ENCODE peak calls at places on chromosomes 11 and 22, in seven cellular contexts. N is fibroblast of lung; O is transverse colon; U is heart right ventricle; H is lung; R is lower lobe of right lung; B is CD8-positive, alpha-beta T cell. E is an unnamed sample. For H3K36me3, the result is how much of the 10 kb centered on the place peaks cover.

GRCh38 chr22:38649841-38650522 is 6.2 kb downstream of the FAM227A start:
- DNase-seq in N (no peak), O (no peak), U (no peak), H (no peak), R (no peak), B (no peak), E (no peak)

GRCh38 chr11:41031571-41032060 is 427.8 kb downstream of the LRRC4C start:
- DNase-seq in N (no peak), O (no peak), U (no peak), H (no peak), R (no peak), B (no peak), E (no peak)

GRCh38 chr11:115670538-115671200 is 166.5 kb upstream of the CADM1 start:
- DNase-seq in N (no peak), O (no peak), U (no peak), H (no peak), R (no peak), B (no peak), E (no peak)

GRCh38 chr11:62399868-62400245 is 19.0 kb upstream of the SCGB1A1 start:
- DNase-seq in N (no peak), O (no peak), U (no peak), H (no peak), R (no peak), B (no peak), E (no peak)

GRCh38 chr11:46277313-46277622 is 194 bp upstream of the CREB3L1 start:
- DNase-seq in N (peak), O (no peak), U (no peak), H (no peak), R (no peak), B (no peak), E (no peak)

GRCh38 chr11:71144736-71145135 is 107.6 kb downstream of the SHANK2 start:
- DNase-seq in N (no peak), O (no peak), U (no peak), H (no peak), R (no peak), B (no peak), E (no peak)

GRCh38 chr22:38937541-38937940 is 19.9 kb upstream of the APOBEC3A start:
- DNase-seq in N (no peak), O (no peak), U (no peak), H (no peak), R (no peak), B (no peak), E (no peak)

GRCh38 chr11:74024630-74025029 is 15.7 kb upstream of the UCP3 start:
- DNase-seq in N (peak), O (peak), U (peak), H (peak), R (peak), B (no peak), E (no peak)

GRCh38 chr11:41289408-41289807 is 170.0 kb downstream of the LRRC4C start:
- DNase-seq in N (no peak), O (peak), U (no peak), H (no peak), R (no peak), B (no peak), E (no peak)

GRCh38 chr22:50628543-50629134 is 687 bp upstream of the ARSA start:
- DNase-seq in N (no peak), O (no peak), U (no peak), H (no peak), R (no peak), B (peak), E (no peak)

GRCh38 chr11:122834065-122834464 is 4.2 kb upstream of the CRTAM start:
- DNase-seq in N (no peak), O (no peak), U (no peak), H (no peak), R (no peak), B (no peak), E (no peak)

GRCh38 chr22:30294066-30294465 is 4.8 kb upstream of the CASTOR1 start:
- DNase-seq in N (no peak), O (no peak), U (no peak), H (no peak), R (no peak), B (no peak), E (no peak)

GRCh38 chr22:36768616-36769015 is 7.3 kb downstream of the IFT27 start:
- DNase-seq in N (no peak), O (no peak), U (no peak), H (no peak), R (no peak), B (no peak), E (no peak)

GRCh38 chr11:110077866-110078325 is 15.3 kb upstream of the ZC3H12C start:
- DNase-seq in N (peak), O (no peak), U (no peak), H (no peak), R (no peak), B (no peak), E (no peak)

GRCh38 chr11:112806876-112807275 is 154.3 kb upstream of the NCAM1 start:
- DNase-seq in N (no peak), O (no peak), U (no peak), H (no peak), R (no peak), B (no peak), E (no peak)

GRCh38 chr11:69280451-69280850 is 13.5 kb upstream of the MYEOV start:
- DNase-seq in N (peak), O (no peak), U (no peak), H (no peak), R (no peak), B (no peak), E (no peak)

GRCh38 chr11:66768818-66769217 is 39.8 kb upstream of the SPTBN2 start:
- DNase-seq in N (no peak), O (no peak), U (no peak), H (no peak), R (no peak), B (no peak), E (no peak)

GRCh38 chr11:73429121-73429740 is 53.0 kb downstream of the RELT start:
- DNase-seq in N (peak), O (no peak), U (no peak), H (no peak), R (no peak), B (no peak), E (no peak)

DNA sequence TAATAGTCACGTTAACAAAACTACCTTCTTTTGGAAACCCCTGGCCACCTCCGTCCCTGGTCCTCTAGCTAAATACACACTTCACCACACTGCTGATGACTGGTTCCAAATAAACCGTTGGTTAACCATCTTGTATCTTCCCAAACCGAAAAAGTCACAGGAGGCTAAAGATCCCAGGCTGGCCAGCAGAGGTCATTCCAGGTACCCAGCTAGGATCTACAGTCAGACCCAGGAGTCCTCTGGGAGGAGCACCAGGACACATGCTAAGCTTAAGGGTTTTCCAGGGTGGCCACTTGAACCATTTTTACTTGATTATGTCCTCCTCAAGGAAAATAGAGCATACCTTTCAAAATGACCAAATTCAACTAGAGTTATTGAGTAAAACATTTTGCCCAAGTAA is 103.2 kb downstream of the ETS1 start:
- DNase-seq in N (no peak), O (no peak), U (no peak), H (no peak), R (no peak), B (no peak), E (no peak)
- TF ChIP-seq CTCF in N (no peak), O (no peak), U (no peak), H (no peak), R (no peak), B (no peak), E (no peak)

GRCh38 chr11:94793822-94794221 is 25.7 kb downstream of the AMOTL1 start:
- DNase-seq in N (peak), O (no peak), U (no peak), H (no peak), R (no peak), B (no peak), E (no peak)

GRCh38 chr11:94795799-94796580 is 27.8 kb downstream of the AMOTL1 start:
- DNase-seq in N (no peak), O (no peak), U (no peak), H (no peak), R (no peak), B (no peak), E (no peak)

GRCh38 chr11:94792453-94792852 is 24.3 kb downstream of the AMOTL1 start:
- DNase-seq in N (no peak), O (no peak), U (no peak), H (no peak), R (no peak), B (no peak), E (no peak)

GRCh38 chr11:94793002-94793401 is 24.8 kb downstream of the AMOTL1 start:
- DNase-seq in N (peak), O (no peak), U (no peak), H (no peak), R (no peak), B (no peak), E (no peak)

GRCh38 chr11:94794287-94795168 is 26.4 kb downstream of the AMOTL1 start:
- DNase-seq in N (peak), O (no peak), U (peak), H (peak), R (peak), B (no peak), E (peak)
- H3K4me3 ChIP-seq in N (peak), O (no peak), U (no peak), H (no peak), R (no peak), B (no peak), E (peak)

GRCh38 chr22:42799061-42799460 is 58.0 kb downstream of the ARFGAP3 start:
- DNase-seq in N (no peak), O (no peak), U (no peak), H (no peak), R (no peak), B (no peak), E (no peak)
- H3K36me3 ChIP-seq in N (under half), O (under half), U (under half), H (under half), R (half or more), B (under half), E (under half)

GRCh38 chr22:46542011-46542985 is 4.9 kb upstream of the CELSR1 start:
- DNase-seq in N (peak), O (peak), U (peak), H (peak), R (peak), B (peak), E (no peak)
- TF ChIP-seq CTCF in N (peak), O (peak), U (peak), H (peak), R (peak), B (peak), E (peak)